ENCODE peak calls at places on chromosome 16, in nine cellular contexts. P, S, X, D, C, W, Y, O and L are unnamed samples.

GRCh38 chr16:24482681-24483202 is 56.6 kb upstream of the RBBP6 start:
- DNase-seq in P (no peak), S (no peak), X (no peak), D (no peak), C (no peak), W (no peak), Y (no peak), O (peak; percentile 29), L (no peak)

GRCh38 chr16:57964157-57964700 is 6.7 kb downstream of the CNGB1 start:
- DNase-seq in P (no peak), S (no peak), X (no peak), D (no peak), C (no peak), W (no peak), Y (no peak), O (no peak), L (no peak)

GRCh38 chr16:5642470-5642869 is 544.9 kb upstream of the EEF2KMT start:
- DNase-seq in P (no peak), S (no peak), X (no peak), D (no peak), C (no peak), W (no peak), Y (no peak), O (no peak), L (no peak)

GRCh38 chr16:14405611-14406537 is 224.2 kb downstream of the PARN start:
- DNase-seq in P (no peak), S (no peak), X (peak; percentile 76), D (no peak), C (no peak), W (no peak), Y (no peak), O (peak; percentile 20), L (peak; percentile 83)

GRCh38 chr16:15677447-15677846 is 27.4 kb downstream of the NDE1 start:
- DNase-seq in P (no peak), S (no peak), X (no peak), D (no peak), C (no peak), W (no peak), Y (no peak), O (no peak), L (no peak)

GRCh38 chr16:29806641-29807425 is 504 bp downstream of the MAZ start:
- DNase-seq in P (no peak), S (peak; percentile 46), X (peak; percentile 71), D (peak; percentile 49), C (peak; percentile 90), W (no peak), Y (peak; percentile 29), O (no peak), L (no peak)

GRCh38 chr16:3673201-3673600 is 18.7 kb downstream of the DNASE1 start:
- DNase-seq in P (no peak), S (no peak), X (no peak), D (no peak), C (no peak), W (no peak), Y (no peak), O (no peak), L (no peak)

GRCh38 chr16:6964679-6965078 is 368.0 kb upstream of the RBFOX1 start:
- DNase-seq in P (no peak), S (no peak), X (no peak), D (no peak), C (no peak), W (no peak), Y (no peak), O (no peak), L (no peak)